ENCODE peak calls at places on chromosome 17, in ten cellular contexts. P, S, B, T, O, W, Q, E, H and I are unnamed samples.

GRCh38 chr17:32275060-32276042 is 9.7 kb downstream of the RHBDL3 start:
- DNase-seq in P (no peak), S (no peak), B (peak), T (peak), O (peak), W (no peak), Q (no peak), E (no peak), H (peak), I (peak)

GRCh38 chr17:80348551-80349436 is 66.2 kb upstream of the ENDOV start:
- DNase-seq in P (no peak), S (no peak), B (peak), T (no peak), O (peak), W (no peak), Q (no peak), E (no peak), H (no peak), I (no peak)

GRCh38 chr17:18855831-18856624 is 1.9 kb upstream of the PRPSAP2 start:
- DNase-seq in P (peak), S (peak), B (peak), T (peak), O (peak), W (peak), Q (peak), E (peak), H (peak), I (peak)

GRCh38 chr17:75876190-75876937 is 2.0 kb downstream of the TRIM47 start:
- DNase-seq in P (peak), S (peak), B (no peak), T (peak), O (no peak), W (peak), Q (peak), E (peak), H (no peak), I (no peak)

GRCh38 chr17:13273744-13274295 is 256.0 kb upstream of the ELAC2 start:
- DNase-seq in P (no peak), S (no peak), B (no peak), T (no peak), O (no peak), W (no peak), Q (no peak), E (no peak), H (peak), I (no peak)

GRCh38 chr17:35298639-35299038 is 55.8 kb downstream of the SLFN5 start:
- DNase-seq in P (no peak), S (no peak), B (no peak), T (no peak), O (no peak), W (no peak), Q (peak), E (no peak), H (no peak), I (no peak)

GRCh38 chr17:1716912-1717695 is 6.9 kb upstream of the TLCD2 start:
- DNase-seq in P (peak), S (peak), B (peak), T (peak), O (peak), W (peak), Q (peak), E (peak), H (peak), I (peak)

GRCh38 chr17:10471853-10472252 is 2.5 kb upstream of the MYH4 start:
- DNase-seq in P (no peak), S (no peak), B (peak), T (no peak), O (no peak), W (no peak), Q (no peak), E (no peak), H (peak), I (no peak)

GRCh38 chr17:82960419-82961271 is 118.8 kb upstream of the METRNL start:
- DNase-seq in P (no peak), S (no peak), B (no peak), T (peak), O (no peak), W (no peak), Q (no peak), E (no peak), H (no peak), I (no peak)

GRCh38 chr17:1365445-1366039 is 34.5 kb downstream of the YWHAE start:
- DNase-seq in P (peak), S (peak), B (peak), T (no peak), O (peak), W (peak), Q (peak), E (peak), H (peak), I (peak)

GRCh38 chr17:80676096-80676466 is 131.4 kb downstream of the RPTOR start:
- DNase-seq in P (no peak), S (no peak), B (no peak), T (no peak), O (no peak), W (no peak), Q (no peak), E (no peak), H (no peak), I (no peak)

GRCh38 chr17:32159586-32160438 is 17.5 kb downstream of the RHOT1 start:
- DNase-seq in P (no peak), S (no peak), B (no peak), T (no peak), O (no peak), W (no peak), Q (no peak), E (no peak), H (no peak), I (no peak)

GRCh38 chr17:19578545-19578944 is 44.9 kb downstream of the SLC47A1 start:
- DNase-seq in P (no peak), S (no peak), B (no peak), T (no peak), O (no peak), W (no peak), Q (no peak), E (no peak), H (no peak), I (no peak)

GRCh38 chr17:30996481-30996880 is 25.6 kb downstream of the RNF135 start:
- DNase-seq in P (no peak), S (no peak), B (no peak), T (no peak), O (no peak), W (no peak), Q (peak), E (no peak), H (no peak), I (no peak)

GRCh38 chr17:81840826-81841778 is 6.3 kb upstream of the PPP1R27 start:
- DNase-seq in P (no peak), S (no peak), B (no peak), T (peak), O (peak), W (no peak), Q (no peak), E (no peak), H (no peak), I (no peak)